ENCODE peak calls at places on chromosomes 7 and 10, in seven cellular contexts. R is NCI-H460; V is T-cell; E is T-helper 9 cell; D is mesendoderm; Q is stimulated activated CD8-positive, alpha-beta memory T cell treated with anti-CD3 and anti-CD28 coated beads, Interleukin-4, amount 100 ng/mL, for 4 hours; T is HEK293T. M is an unnamed sample.

GRCh38 chr7:80410081-80410480 is 101.8 kb downstream of the GNAT3 start:
- DNase-seq in R (no peak), V (no peak), E (no peak), D (no peak), Q (no peak), T (no peak), M (no peak)

GRCh38 chr7:157309990-157310668 is 26.7 kb upstream of the DNAJB6 start:
- DNase-seq in R (no peak), V (no peak), E (no peak), D (peak), Q (no peak), T (no peak), M (peak)

GRCh38 chr7:30003098-30003497 is 13.5 kb upstream of the SCRN1 start:
- DNase-seq in R (no peak), V (no peak), E (no peak), D (peak), Q (no peak), T (no peak), M (no peak)

GRCh38 chr7:28855538-28856217 is 102.5 kb downstream of the TRIL start:
- DNase-seq in R (peak), V (no peak), E (no peak), D (peak), Q (no peak), T (no peak), M (no peak)

GRCh38 chr10:114925675-114926204 is 12.3 kb upstream of the TRUB1 start:
- DNase-seq in R (no peak), V (no peak), E (no peak), D (peak), Q (no peak), T (peak), M (no peak)

GRCh38 chr10:110425684-110426293 is 71.9 kb upstream of the DUSP5 start:
- DNase-seq in R (peak), V (no peak), E (no peak), D (peak), Q (no peak), T (no peak), M (no peak)

GRCh38 chr7:139981533-139981932 is 81.2 kb downstream of the PARP12 start:
- DNase-seq in R (no peak), V (no peak), E (no peak), D (no peak), Q (no peak), T (no peak), M (no peak)

GRCh38 chr7:22110227-22110839 is 164.6 kb upstream of the CDCA7L start:
- DNase-seq in R (peak), V (peak), E (peak), D (peak), Q (peak), T (peak), M (peak)

GRCh38 chr7:75945297-75946168 is 30.6 kb downstream of the POR start:
- DNase-seq in R (no peak), V (no peak), E (no peak), D (no peak), Q (no peak), T (no peak), M (no peak)

GRCh38 chr10:55550241-55550640 is 749.2 kb upstream of the PCDH15 start:
- DNase-seq in R (no peak), V (no peak), E (no peak), D (no peak), Q (no peak), T (peak), M (no peak)

GRCh38 chr7:151422212-151422611 is 12.4 kb upstream of the WDR86 start:
- DNase-seq in R (no peak), V (no peak), E (no peak), D (no peak), Q (no peak), T (no peak), M (no peak)

GRCh38 chr10:5293691-5294550 is 70.8 kb upstream of the UCN3 start:
- DNase-seq in R (peak), V (peak), E (peak), D (peak), Q (peak), T (peak), M (peak)

GRCh38 chr10:65234261-65234660 is 1691.6 kb upstream of the LRRTM3 start:
- DNase-seq in R (no peak), V (no peak), E (no peak), D (no peak), Q (no peak), T (no peak), M (no peak)

GRCh38 chr7:151433721-151434400 is 6.1 kb downstream of the CRYGN start:
- DNase-seq in R (no peak), V (no peak), E (no peak), D (no peak), Q (no peak), T (no peak), M (no peak)

GRCh38 chr10:44960482-44961230 is 1.1 kb downstream of the RASSF4 start:
- DNase-seq in R (no peak), V (no peak), E (no peak), D (no peak), Q (no peak), T (no peak), M (no peak)

GRCh38 chr10:89644967-89645741 is at the start of gene PANK1:
- DNase-seq in R (peak), V (peak), E (peak), D (peak), Q (peak), T (peak), M (no peak)